ENCODE peak calls at places on chromosomes 12 and 14, in four cellular contexts. E, O, U and A are unnamed samples.

GRCh38 chr12:91777268-91777997 is 368.2 kb downstream of the BTG1 start:
- DNase-seq in E (no peak), O (no peak), U (peak; percentile 68), A (no peak)

GRCh38 chr14:68784298-68784910 is 8.5 kb downstream of the ZFP36L1 start:
- DNase-seq in E (no peak), O (peak; percentile 97), U (peak; percentile 82), A (peak; percentile 80)

GRCh38 chr14:78007160-78007559 is 163.0 kb upstream of the NRXN3 start:
- DNase-seq in E (no peak), O (no peak), U (peak; percentile 7), A (no peak)

GRCh38 chr12:132054983-132055382 is 89.1 kb downstream of the DDX51 start:
- DNase-seq in E (no peak), O (no peak), U (no peak), A (no peak)

GRCh38 chr14:100679707-100680438 is 46.8 kb upstream of the DLK1 start:
- DNase-seq in E (peak; percentile 39), O (no peak), U (no peak), A (no peak)

GRCh38 chr12:116210131-116210530 is 67.4 kb downstream of the MED13L start:
- DNase-seq in E (no peak), O (no peak), U (no peak), A (no peak)

GRCh38 chr12:50103767-50104321 is at the start of gene GPD1:
- DNase-seq in E (peak; percentile 69), O (peak; percentile 93), U (no peak), A (peak; percentile 78)

GRCh38 chr12:104863549-104863948 is 94.5 kb downstream of the SLC41A2 start:
- DNase-seq in E (no peak), O (no peak), U (no peak), A (no peak)

GRCh38 chr12:31728289-31728916 is 418 bp downstream of the AMN1 start:
- DNase-seq in E (no peak), O (peak; percentile 61), U (no peak), A (peak; percentile 37)

GRCh38 chr12:117494833-117495714 is 133.6 kb upstream of the NOS1 start:
- DNase-seq in E (no peak), O (peak; percentile 93), U (no peak), A (no peak)

GRCh38 chr12:67991158-67991557 is 1.9 kb downstream of the IFNG-AS1 start:
- DNase-seq in E (no peak), O (no peak), U (no peak), A (no peak)

GRCh38 chr12:26017484-26018211 is 59.2 kb downstream of the RASSF8 start:
- DNase-seq in E (no peak), O (peak; percentile 45), U (peak; percentile 41), A (no peak)